ENCODE peak calls at places on chromosomes 11 and 22, in nine cellular contexts. X is H4; E is germinal center; L is NCI-H69; Q is SW480; M is mucosa of descending colon; A is kidney tubule cell; P is activated effector memory CD4-positive, alpha-beta T cell treated with Interleukin-2 at 50 U/mL for 16 hours; B is stimulated activated CD4-positive, alpha-beta T cell treated with anti-CD3 and anti-CD28 coated beads, TNF-alpha, amount 100 ng/mL, for 48 hours. T is an unnamed sample.

GRCh38 chr11:81644239-81644840 is 1089.3 kb downstream of the FAM181B start:
- DNase-seq in Q (peak), E (peak), M (no peak), L (peak), P (no peak), B (no peak), X (peak), A (peak), T (peak)

GRCh38 chr22:50544078-50544745 is 1.5 kb upstream of the KLHDC7B start:
- DNase-seq in Q (no peak), B (no peak), X (no peak), P (peak), L (peak), E (peak), M (peak), A (peak), T (peak)

GRCh38 chr11:130706572-130706971 is 209.7 kb downstream of the SNX19 start:
- DNase-seq in M (no peak), L (no peak), X (no peak), P (no peak), E (no peak), B (no peak), A (peak), Q (no peak), T (no peak)

GRCh38 chr11:48683226-48683720 is 194.7 kb downstream of the OR4A47 start:
- DNase-seq in L (no peak), P (no peak), B (no peak), X (no peak), M (no peak), E (no peak), Q (no peak), A (no peak), T (no peak)

GRCh38 chr11:105612766-105613165 is 2.9 kb downstream of the GRIA4 start:
- DNase-seq in E (no peak), L (peak), M (no peak), Q (no peak), B (no peak), P (no peak), X (no peak), A (no peak), T (no peak)

GRCh38 chr11:45662665-45663485 is 2.5 kb downstream of the CHST1 start:
- DNase-seq in X (peak), P (no peak), E (no peak), A (peak), M (no peak), Q (no peak), B (no peak), L (peak), T (peak)

GRCh38 chr22:29302681-29303465 is 3.6 kb upstream of the GAS2L1 start:
- DNase-seq in A (no peak), P (no peak), X (no peak), L (peak), B (no peak), M (peak), E (no peak), Q (no peak), T (peak)

GRCh38 chr11:44609783-44610155 is 44.3 kb downstream of the CD82 start:
- DNase-seq in X (no peak), B (no peak), L (no peak), M (no peak), P (no peak), Q (no peak), A (no peak), E (no peak), T (no peak)

GRCh38 chr11:135075740-135076139 is 663.7 kb upstream of the B3GAT1 start:
- DNase-seq in M (peak), X (peak), L (no peak), Q (peak), A (peak), E (no peak), P (peak), B (peak), T (no peak)

GRCh38 chr11:62413060-62413696 is 5.7 kb upstream of the SCGB1A1 start:
- DNase-seq in E (no peak), M (no peak), Q (no peak), B (no peak), X (no peak), P (no peak), A (no peak), L (peak), T (no peak)

GRCh38 chr11:68838572-68838964 is 3.1 kb downstream of the CPT1A start:
- DNase-seq in E (no peak), A (no peak), X (peak), M (peak), B (no peak), Q (no peak), P (peak), L (no peak), T (peak)

GRCh38 chr11:6757373-6757967 is 14.3 kb downstream of the OR2AG2 start:
- DNase-seq in L (peak), E (peak), B (no peak), Q (peak), P (peak), X (peak), M (peak), A (peak), T (peak)

GRCh38 chr11:81211050-81211449 is 1522.6 kb downstream of the FAM181B start:
- DNase-seq in L (no peak), Q (no peak), X (no peak), M (no peak), P (no peak), A (no peak), B (no peak), E (no peak), T (no peak)

GRCh38 chr11:10918698-10919097 is 60.8 kb upstream of the ZBED5 start:
- DNase-seq in L (no peak), P (no peak), B (no peak), M (no peak), E (no peak), Q (no peak), A (peak), X (no peak), T (no peak)

GRCh38 chr11:77789061-77789730 is 31.3 kb downstream of the RSF1 start:
- DNase-seq in P (no peak), Q (no peak), X (no peak), M (no peak), B (no peak), A (no peak), L (no peak), E (no peak), T (peak)

GRCh38 chr11:31001432-31001831 is 368.1 kb downstream of the DCDC1 start:
- DNase-seq in P (no peak), B (no peak), X (no peak), L (peak), M (no peak), Q (no peak), A (no peak), E (no peak), T (no peak)

GRCh38 chr11:60899021-60899936 is 7.1 kb downstream of the PRPF19 start:
- DNase-seq in M (no peak), B (no peak), E (peak), L (peak), X (peak), P (no peak), A (peak), Q (peak), T (peak)